ENCODE peak calls at places on chromosomes 12 and 14, in eight cellular contexts. One of them, this sample, is unnamed.

GRCh38 chr14:95336192-95336760 is 16.6 kb upstream of the CLMN start:
- DNase-seq in MG63: no peak
- DNase-seq in stimulated activated CD4-positive, alpha-beta T cell treated with anti-CD3 and anti-CD28 coated beads, Interleukin-12 subunit alpha, Interleukin-12 subunit beta, amount 100 ng/mL, for 4 hours: no peak
- DNase-seq in activated CD4-positive, alpha-beta T cell treated with anti-CD3 and anti-CD28 coated beads, Interleukin-2, amount 50 U/mL, for 24 hours: no peak
- DNase-seq in stimulated activated CD8-positive, alpha-beta memory T cell treated with anti-CD3 and anti-CD28 coated beads, Interleukin-4, amount 100 ng/mL, for 24 hours: no peak
- DNase-seq in left lobe of liver: no peak
- DNase-seq in HTR-8/SVneo: no peak
- DNase-seq in M059J: no peak
- DNase-seq in this sample: no peak

GRCh38 chr12:124553862-124554428 is 13.5 kb downstream of the NCOR2 start:
- DNase-seq in MG63: no peak
- DNase-seq in stimulated activated CD4-positive, alpha-beta T cell treated with anti-CD3 and anti-CD28 coated beads, Interleukin-12 subunit alpha, Interleukin-12 subunit beta, amount 100 ng/mL, for 4 hours: no peak
- DNase-seq in activated CD4-positive, alpha-beta T cell treated with anti-CD3 and anti-CD28 coated beads, Interleukin-2, amount 50 U/mL, for 24 hours: no peak
- DNase-seq in stimulated activated CD8-positive, alpha-beta memory T cell treated with anti-CD3 and anti-CD28 coated beads, Interleukin-4, amount 100 ng/mL, for 24 hours: no peak
- DNase-seq in left lobe of liver: no peak
- DNase-seq in HTR-8/SVneo: no peak
- DNase-seq in M059J: no peak
- DNase-seq in this sample: no peak

GRCh38 chr12:47651368-47652254 is 54.2 kb downstream of the RPAP3 start:
- DNase-seq in MG63: peak
- DNase-seq in stimulated activated CD4-positive, alpha-beta T cell treated with anti-CD3 and anti-CD28 coated beads, Interleukin-12 subunit alpha, Interleukin-12 subunit beta, amount 100 ng/mL, for 4 hours: peak
- DNase-seq in activated CD4-positive, alpha-beta T cell treated with anti-CD3 and anti-CD28 coated beads, Interleukin-2, amount 50 U/mL, for 24 hours: peak
- DNase-seq in stimulated activated CD8-positive, alpha-beta memory T cell treated with anti-CD3 and anti-CD28 coated beads, Interleukin-4, amount 100 ng/mL, for 24 hours: peak
- DNase-seq in left lobe of liver: peak
- DNase-seq in HTR-8/SVneo: peak
- DNase-seq in M059J: peak
- DNase-seq in this sample: no peak

GRCh38 chr14:55705651-55706340 is 125.8 kb downstream of the KTN1 start:
- DNase-seq in MG63: no peak
- DNase-seq in stimulated activated CD4-positive, alpha-beta T cell treated with anti-CD3 and anti-CD28 coated beads, Interleukin-12 subunit alpha, Interleukin-12 subunit beta, amount 100 ng/mL, for 4 hours: no peak
- DNase-seq in activated CD4-positive, alpha-beta T cell treated with anti-CD3 and anti-CD28 coated beads, Interleukin-2, amount 50 U/mL, for 24 hours: no peak
- DNase-seq in stimulated activated CD8-positive, alpha-beta memory T cell treated with anti-CD3 and anti-CD28 coated beads, Interleukin-4, amount 100 ng/mL, for 24 hours: no peak
- DNase-seq in left lobe of liver: no peak
- DNase-seq in HTR-8/SVneo: no peak
- DNase-seq in M059J: no peak
- DNase-seq in this sample: no peak

GRCh38 chr14:36508418-36509051 is 11.5 kb downstream of the NKX2-1 start:
- DNase-seq in MG63: no peak
- DNase-seq in stimulated activated CD4-positive, alpha-beta T cell treated with anti-CD3 and anti-CD28 coated beads, Interleukin-12 subunit alpha, Interleukin-12 subunit beta, amount 100 ng/mL, for 4 hours: no peak
- DNase-seq in activated CD4-positive, alpha-beta T cell treated with anti-CD3 and anti-CD28 coated beads, Interleukin-2, amount 50 U/mL, for 24 hours: no peak
- DNase-seq in stimulated activated CD8-positive, alpha-beta memory T cell treated with anti-CD3 and anti-CD28 coated beads, Interleukin-4, amount 100 ng/mL, for 24 hours: no peak
- DNase-seq in left lobe of liver: no peak
- DNase-seq in HTR-8/SVneo: no peak
- DNase-seq in M059J: no peak
- DNase-seq in this sample: no peak

GRCh38 chr12:107992870-107993451 is 136.1 kb upstream of the WSCD2 start:
- DNase-seq in MG63: peak
- DNase-seq in stimulated activated CD4-positive, alpha-beta T cell treated with anti-CD3 and anti-CD28 coated beads, Interleukin-12 subunit alpha, Interleukin-12 subunit beta, amount 100 ng/mL, for 4 hours: no peak
- DNase-seq in activated CD4-positive, alpha-beta T cell treated with anti-CD3 and anti-CD28 coated beads, Interleukin-2, amount 50 U/mL, for 24 hours: no peak
- DNase-seq in stimulated activated CD8-positive, alpha-beta memory T cell treated with anti-CD3 and anti-CD28 coated beads, Interleukin-4, amount 100 ng/mL, for 24 hours: no peak
- DNase-seq in left lobe of liver: no peak
- DNase-seq in HTR-8/SVneo: peak
- DNase-seq in M059J: peak
- DNase-seq in this sample: peak

GRCh38 chr12:25387136-25388050 is 136.7 kb upstream of the KRAS start:
- DNase-seq in MG63: peak
- DNase-seq in stimulated activated CD4-positive, alpha-beta T cell treated with anti-CD3 and anti-CD28 coated beads, Interleukin-12 subunit alpha, Interleukin-12 subunit beta, amount 100 ng/mL, for 4 hours: peak
- DNase-seq in activated CD4-positive, alpha-beta T cell treated with anti-CD3 and anti-CD28 coated beads, Interleukin-2, amount 50 U/mL, for 24 hours: peak
- DNase-seq in stimulated activated CD8-positive, alpha-beta memory T cell treated with anti-CD3 and anti-CD28 coated beads, Interleukin-4, amount 100 ng/mL, for 24 hours: peak
- DNase-seq in left lobe of liver: peak
- DNase-seq in HTR-8/SVneo: peak
- DNase-seq in M059J: peak
- DNase-seq in this sample: peak

GRCh38 chr12:98594050-98594853 is 766 bp downstream of the SLC25A3 start:
- DNase-seq in MG63: peak
- DNase-seq in stimulated activated CD4-positive, alpha-beta T cell treated with anti-CD3 and anti-CD28 coated beads, Interleukin-12 subunit alpha, Interleukin-12 subunit beta, amount 100 ng/mL, for 4 hours: no peak
- DNase-seq in activated CD4-positive, alpha-beta T cell treated with anti-CD3 and anti-CD28 coated beads, Interleukin-2, amount 50 U/mL, for 24 hours: no peak
- DNase-seq in stimulated activated CD8-positive, alpha-beta memory T cell treated with anti-CD3 and anti-CD28 coated beads, Interleukin-4, amount 100 ng/mL, for 24 hours: peak
- DNase-seq in left lobe of liver: peak
- DNase-seq in HTR-8/SVneo: no peak
- DNase-seq in M059J: peak
- DNase-seq in this sample: peak

GRCh38 chr12:92992041-92992440 is 62.9 kb upstream of the EEA1 start:
- DNase-seq in MG63: no peak
- DNase-seq in stimulated activated CD4-positive, alpha-beta T cell treated with anti-CD3 and anti-CD28 coated beads, Interleukin-12 subunit alpha, Interleukin-12 subunit beta, amount 100 ng/mL, for 4 hours: no peak
- DNase-seq in activated CD4-positive, alpha-beta T cell treated with anti-CD3 and anti-CD28 coated beads, Interleukin-2, amount 50 U/mL, for 24 hours: no peak
- DNase-seq in stimulated activated CD8-positive, alpha-beta memory T cell treated with anti-CD3 and anti-CD28 coated beads, Interleukin-4, amount 100 ng/mL, for 24 hours: no peak
- DNase-seq in left lobe of liver: no peak
- DNase-seq in HTR-8/SVneo: no peak
- DNase-seq in M059J: no peak
- DNase-seq in this sample: no peak

This sample was measured in progenitor cell of endocrine pancreas.